ENCODE peak calls at places on chromosome 5, in five cellular contexts. C is NCI-H774, L is GDM1, M is head of caudate nucleus, U is pancreas. I is an unnamed sample.

GRCh38 chr5:103505581-103506305 is 56.8 kb downstream of the NUDT12 start:
- DNase-seq in C (no peak), L (no peak), M (no peak), U (no peak), I (no peak)

GRCh38 chr5:157912621-157913325 is 53.8 kb upstream of the CLINT1 start:
- DNase-seq in C (peak), L (no peak), M (no peak), U (no peak), I (peak)

GRCh38 chr5:15914603-15915002 is 265.0 kb downstream of the MARCHF11 start:
- DNase-seq in C (no peak), L (no peak), M (no peak), U (no peak), I (no peak)

GRCh38 chr5:119527346-119527745 is 75.0 kb downstream of the HSD17B4 start:
- DNase-seq in C (no peak), L (no peak), M (no peak), U (no peak), I (no peak)

GRCh38 chr5:72123764-72124163 is 16.5 kb downstream of the MAP1B start:
- DNase-seq in C (peak), L (no peak), M (peak), U (no peak), I (no peak)

GRCh38 chr5:88236866-88237642 is 31.6 kb downstream of the TMEM161B start:
- DNase-seq in C (no peak), L (no peak), M (no peak), U (no peak), I (no peak)

GRCh38 chr5:31412324-31412723 is 119.6 kb downstream of the DROSHA start:
- DNase-seq in C (no peak), L (no peak), M (no peak), U (no peak), I (no peak)

GRCh38 chr5:172280937-172281336 is 2.6 kb downstream of the UBTD2 start:
- DNase-seq in C (no peak), L (no peak), M (no peak), U (no peak), I (no peak)

GRCh38 chr5:154078305-154078704 is 39.5 kb downstream of the MFAP3 start:
- DNase-seq in C (peak), L (no peak), M (no peak), U (no peak), I (peak)

GRCh38 chr5:28708472-28708871 is 1670.1 kb upstream of the CDH9 start:
- DNase-seq in C (no peak), L (no peak), M (no peak), U (no peak), I (no peak)

GRCh38 chr5:65020492-65020891 is 251.8 kb downstream of the CWC27 start:
- DNase-seq in C (no peak), L (no peak), M (no peak), U (no peak), I (no peak)

GRCh38 chr5:71013575-71013974 is 11.6 kb downstream of the NAIP start:
- DNase-seq in C (no peak), L (no peak), M (no peak), U (no peak), I (no peak)

GRCh38 chr5:89308606-89309040 is 425.6 kb upstream of the MEF2C start:
- DNase-seq in C (no peak), L (no peak), M (no peak), U (no peak), I (no peak)

GRCh38 chr5:130021000-130021399 is 116.7 kb downstream of the CHSY3 start:
- DNase-seq in C (no peak), L (no peak), M (no peak), U (no peak), I (no peak)

GRCh38 chr5:95969646-95970358 is 8.2 kb upstream of the ELL2 start:
- DNase-seq in C (no peak), L (no peak), M (no peak), U (no peak), I (no peak)

GRCh38 chr5:92599217-92599810 is 981.7 kb downstream of the NR2F1-AS1 start:
- DNase-seq in C (no peak), L (no peak), M (no peak), U (no peak), I (peak)

GRCh38 chr5:148457183-148457620 is 73.4 kb downstream of the FBXO38 start:
- DNase-seq in C (peak), L (no peak), M (no peak), U (no peak), I (no peak)

I was measured in NCI-H345.